ENCODE peak calls at places on chromosome 1, in five cellular contexts. A, J, K, G and W are unnamed samples.

GRCh38 chr1:101259744-101260148 is 22.9 kb downstream of the S1PR1 start:
- ATAC-seq in A (peak), J (peak), K (peak), G (peak), W (peak)

GRCh38 chr1:171506525-171507304 is 21.4 kb downstream of the PRRC2C start:
- ATAC-seq in A (peak), J (no peak), K (no peak), G (no peak), W (no peak)

GRCh38 chr1:162349635-162350330 is 26.9 kb downstream of the SPATA46 start:
- ATAC-seq in A (no peak), J (no peak), K (no peak), G (no peak), W (no peak)

GRCh38 chr1:167938083-167938482 is 1.2 kb upstream of the MPC2 start:
- ATAC-seq in A (no peak), J (no peak), K (no peak), G (no peak), W (no peak)

GRCh38 chr1:11157394-11157793 is 31.8 kb upstream of the ANGPTL7 start:
- ATAC-seq in A (no peak), J (peak), K (no peak), G (no peak), W (no peak)

GRCh38 chr1:204819495-204819894 is 51.2 kb upstream of the NFASC start:
- ATAC-seq in A (no peak), J (no peak), K (no peak), G (no peak), W (no peak)

GRCh38 chr1:60825593-60825992 is 256.8 kb upstream of the NFIA start:
- ATAC-seq in A (no peak), J (peak), K (peak), G (peak), W (peak)

GRCh38 chr1:153346067-153346723 is 2.4 kb downstream of the PGLYRP4 start:
- ATAC-seq in A (peak), J (no peak), K (peak), G (no peak), W (no peak)

GRCh38 chr1:229843627-229844238 is 217.7 kb downstream of the URB2 start:
- ATAC-seq in A (no peak), J (no peak), K (no peak), G (no peak), W (peak)

GRCh38 chr1:94980909-94981252 is 54.0 kb upstream of the CNN3 start:
- ATAC-seq in A (no peak), J (no peak), K (no peak), G (no peak), W (no peak)

GRCh38 chr1:151868404-151868980 is 15.0 kb upstream of the THEM5 start:
- ATAC-seq in A (no peak), J (no peak), K (no peak), G (no peak), W (no peak)

GRCh38 chr1:224497714-224498573 is 63.3 kb upstream of the WDR26 start:
- ATAC-seq in A (peak), J (peak), K (peak), G (peak), W (peak)

GRCh38 chr1:202210370-202210769 is 16.8 kb downstream of the LGR6 start:
- ATAC-seq in A (no peak), J (no peak), K (peak), G (peak), W (no peak)

GRCh38 chr1:66309006-66309741 is 224.8 kb upstream of the SGIP1 start:
- ATAC-seq in A (no peak), J (no peak), K (no peak), G (no peak), W (no peak)

GRCh38 chr1:80673935-80674597 is 1126.7 kb upstream of the ADGRL2 start:
- ATAC-seq in A (no peak), J (no peak), K (no peak), G (no peak), W (no peak)

GRCh38 chr1:51336004-51336403 is 5.6 kb upstream of the TTC39A start:
- ATAC-seq in A (no peak), J (no peak), K (no peak), G (no peak), W (no peak)